ENCODE peak calls at places on chromosomes 13 and 19, in five cellular contexts. Q is neural crest cell; O is stimulated activated CD4-positive, alpha-beta T cell treated with anti-CD3 and anti-CD28 coated beads, Interleukin-12 subunit alpha, Interleukin-12 subunit beta, amount 100 ng/mL, for 24 hours; F is stimulated activated CD8-positive, alpha-beta memory T cell treated with anti-CD3 and anti-CD28 coated beads, Interleukin-15, amount 100 ng/mL, for 24 hours; L is germinal center. V is an unnamed sample.

GRCh38 chr13:63625869-63626268 is 2210.2 kb upstream of the PCDH20 start:
- DNase-seq in Q (no peak), O (no peak), F (no peak), L (no peak), V (no peak)

GRCh38 chr19:679418-680286 is 3.5 kb downstream of the FSTL3 start:
- DNase-seq in Q (peak; percentile 38), O (no peak), F (no peak), L (peak; percentile 38), V (no peak)

GRCh38 chr19:19050104-19050503 is 13.7 kb upstream of the SLC25A42 start:
- DNase-seq in Q (no peak), O (no peak), F (no peak), L (no peak), V (no peak)

GRCh38 chr13:100156786-100157185 is 67.9 kb downstream of the PCCA start:
- DNase-seq in Q (no peak), O (no peak), F (no peak), L (no peak), V (no peak)

GRCh38 chr13:109647046-109647445 is 139.3 kb downstream of the IRS2 start:
- DNase-seq in Q (no peak), O (no peak), F (no peak), L (no peak), V (no peak)

GRCh38 chr13:37097008-37097579 is 8.4 kb downstream of the CSNK1A1L start:
- DNase-seq in Q (no peak), O (no peak), F (no peak), L (no peak), V (no peak)

GRCh38 chr19:35942235-35942634 is 6.1 kb downstream of the LRFN3 start:
- DNase-seq in Q (no peak), O (no peak), F (no peak), L (no peak), V (no peak)

GRCh38 chr13:40087021-40088002 is 431.9 kb downstream of the COG6 start:
- DNase-seq in Q (no peak), O (no peak), F (no peak), L (no peak), V (no peak)

GRCh38 chr13:42753697-42754096 is 27.7 kb upstream of the FAM216B start:
- DNase-seq in Q (no peak), O (no peak), F (no peak), L (no peak), V (no peak)

GRCh38 chr19:14715841-14716240 is 26.0 kb downstream of the ZNF333 start:
- DNase-seq in Q (no peak), O (no peak), F (no peak), L (no peak), V (no peak)